ENCODE peak calls at places on chromosomes 2 and 18, in seven cellular contexts. U is cardiac muscle cell; M is uterus; V is endothelial cell of umbilical vein; J is brain microvascular endothelial cell; E is CD8-positive, alpha-beta T cell; X is PC-3. Q is an unnamed sample.
A peak's percentile ranks its signal among the peaks of the same experiment; 100 is the strongest.

GRCh38 chr18:77079088-77079487 is 53.5 kb downstream of the MBP start:
- DNase-seq in U (no peak), M (no peak), V (no peak), J (no peak), E (no peak), X (no peak), Q (no peak)

GRCh38 chr18:23353459-23353858 is 99.6 kb upstream of the RIOK3 start:
- DNase-seq in U (no peak), M (no peak), V (no peak), J (no peak), E (no peak), X (no peak), Q (no peak)

GRCh38 chr2:206480620-206481019 is 37.3 kb downstream of the ADAM23 start:
- DNase-seq in U (no peak), M (no peak), V (no peak), J (no peak), E (no peak), X (no peak), Q (no peak)

GRCh38 chr18:76445741-76446232 is 49.3 kb downstream of the ZNF516 start:
- DNase-seq in U (no peak), M (no peak), V (no peak), J (no peak), E (no peak), X (no peak), Q (no peak)

GRCh38 chr2:216985658-216986141 is 125.8 kb upstream of the TNP1 start:
- DNase-seq in U (no peak), M (no peak), V (no peak), J (no peak), E (no peak), X (no peak), Q (no peak)

GRCh38 chr2:74005786-74006185 is 21.1 kb downstream of the TET3 start:
- DNase-seq in U (no peak), M (no peak), V (no peak), J (no peak), E (no peak), X (no peak), Q (no peak)

GRCh38 chr2:197311521-197312033 is 997 bp upstream of the ANKRD44 start:
- DNase-seq in U (no peak), M (no peak), V (no peak), J (no peak), E (no peak), X (peak; percentile 32), Q (peak; percentile 50)

GRCh38 chr2:216371756-216372702 is at the start of gene MARCHF4:
- DNase-seq in U (peak; percentile 89), M (peak; percentile 76), V (peak; percentile 92), J (peak; percentile 85), E (peak; percentile 46), X (peak; percentile 74), Q (peak; percentile 74)

GRCh38 chr2:29009711-29010677 is 28.9 kb downstream of the TOGARAM2 start:
- DNase-seq in U (no peak), M (no peak), V (no peak), J (no peak), E (no peak), X (no peak), Q (no peak)

GRCh38 chr2:43553341-43553855 is 42.4 kb downstream of the THADA start:
- DNase-seq in U (no peak), M (no peak), V (no peak), J (no peak), E (no peak), X (no peak), Q (no peak)

GRCh38 chr18:58364867-58365533 is 263.9 kb downstream of the ALPK2 start:
- DNase-seq in U (no peak), M (no peak), V (no peak), J (peak; percentile 85), E (no peak), X (peak; percentile 51), Q (no peak)

GRCh38 chr18:41829648-41830516 is 125.2 kb upstream of the PIK3C3 start:
- DNase-seq in U (no peak), M (no peak), V (peak; percentile 1), J (peak; percentile 71), E (no peak), X (peak; percentile 70), Q (no peak)

GRCh38 chr2:67652679-67653078 is 255.5 kb downstream of the ETAA1 start:
- DNase-seq in U (no peak), M (no peak), V (no peak), J (no peak), E (no peak), X (no peak), Q (no peak)

GRCh38 chr2:39024833-39025232 is 96.0 kb downstream of the SOS1 start:
- DNase-seq in U (no peak), M (no peak), V (no peak), J (no peak), E (no peak), X (peak; percentile 65), Q (peak; percentile 94)

GRCh38 chr2:224025874-224026273 is 13.2 kb downstream of the SERPINE2 start:
- DNase-seq in U (no peak), M (no peak), V (no peak), J (no peak), E (no peak), X (no peak), Q (no peak)

GRCh38 chr2:172680595-172681176 is 55.0 kb upstream of the RAPGEF4 start:
- DNase-seq in U (no peak), M (no peak), V (peak; percentile 90), J (no peak), E (no peak), X (peak; percentile 40), Q (no peak)

GRCh38 chr2:30666307-30666874 is 140.9 kb downstream of the CAPN13 start:
- DNase-seq in U (no peak), M (peak; percentile 37), V (peak; percentile 57), J (peak; percentile 98), E (no peak), X (peak; percentile 98), Q (peak; percentile 100)

GRCh38 chr2:23487735-23488492 is 102.9 kb downstream of the KLHL29 start:
- DNase-seq in U (no peak), M (no peak), V (no peak), J (peak; percentile 46), E (no peak), X (no peak), Q (no peak)

GRCh38 chr2:220279372-220279771 is 651.9 kb downstream of the SLC4A3 start:
- DNase-seq in U (no peak), M (no peak), V (no peak), J (peak; percentile 81), E (no peak), X (peak; percentile 96), Q (peak; percentile 100)

GRCh38 chr2:116061023-116061422 is 1618.6 kb downstream of the DPP10 start:
- DNase-seq in U (peak; percentile 35), M (no peak), V (no peak), J (no peak), E (no peak), X (no peak), Q (no peak)

GRCh38 chr2:116057538-116057937 is 1615.1 kb downstream of the DPP10 start:
- DNase-seq in U (no peak), M (no peak), V (no peak), J (no peak), E (no peak), X (no peak), Q (no peak)
- TF ChIP-seq CTCF in U (no peak), M (no peak), V (no peak), J (no peak), E (no peak), X (no peak), Q (no peak)

DNA sequence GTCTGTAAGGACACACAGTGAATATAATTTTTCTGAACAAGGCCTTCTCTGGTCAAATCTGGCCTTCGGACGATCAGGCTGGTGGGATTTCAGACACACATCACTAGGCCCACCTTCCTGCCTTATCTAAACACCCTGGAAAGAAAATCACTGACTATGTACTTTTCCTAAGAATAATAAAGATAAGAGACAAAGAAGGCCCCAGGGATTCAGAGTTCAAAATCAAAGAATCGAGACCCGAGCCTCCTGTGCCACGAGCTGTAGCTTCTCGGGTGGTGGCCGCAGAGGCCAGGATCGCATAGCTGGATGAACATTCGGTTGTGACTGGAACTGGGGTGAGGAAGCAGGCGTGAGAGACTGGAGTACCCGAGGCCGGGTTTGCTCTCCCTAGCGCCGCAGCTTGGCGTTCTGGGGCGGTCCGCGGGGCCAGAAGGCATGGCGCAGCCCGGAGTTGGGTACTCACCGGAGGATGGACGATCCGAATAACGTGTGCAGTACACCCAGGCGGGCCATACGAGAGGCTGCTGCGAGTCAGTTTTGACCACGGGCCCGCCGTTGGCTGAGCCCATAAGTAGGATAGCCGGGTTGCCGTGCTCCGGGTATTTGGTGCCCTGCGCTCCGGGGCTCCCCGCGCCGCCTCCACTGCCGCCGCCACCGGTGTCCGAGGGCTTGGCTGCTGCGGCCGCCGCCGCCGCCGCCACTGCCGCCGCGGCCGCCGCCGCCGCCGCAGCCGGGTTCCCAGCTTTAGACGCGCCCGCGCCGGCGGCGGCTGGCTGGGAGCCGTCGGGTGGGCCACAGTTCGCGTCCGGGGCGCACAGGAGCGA is 1.4 kb downstream of the EN1 start:
- DNase-seq in U (no peak), M (no peak), V (no peak), J (no peak), E (no peak), X (no peak), Q (no peak)
- H3K27me3 ChIP-seq in U (peaks cover 100% of the 10 kb centered on the region), M (peaks cover 90% of the 10 kb centered on the region), V (peaks cover 94% of the 10 kb centered on the region), J (peaks cover 87% of the 10 kb centered on the region), E (peaks cover 67% of the 10 kb centered on the region), X (peaks cover 12% of the 10 kb centered on the region), Q (peaks cover 81% of the 10 kb centered on the region)

DNA sequence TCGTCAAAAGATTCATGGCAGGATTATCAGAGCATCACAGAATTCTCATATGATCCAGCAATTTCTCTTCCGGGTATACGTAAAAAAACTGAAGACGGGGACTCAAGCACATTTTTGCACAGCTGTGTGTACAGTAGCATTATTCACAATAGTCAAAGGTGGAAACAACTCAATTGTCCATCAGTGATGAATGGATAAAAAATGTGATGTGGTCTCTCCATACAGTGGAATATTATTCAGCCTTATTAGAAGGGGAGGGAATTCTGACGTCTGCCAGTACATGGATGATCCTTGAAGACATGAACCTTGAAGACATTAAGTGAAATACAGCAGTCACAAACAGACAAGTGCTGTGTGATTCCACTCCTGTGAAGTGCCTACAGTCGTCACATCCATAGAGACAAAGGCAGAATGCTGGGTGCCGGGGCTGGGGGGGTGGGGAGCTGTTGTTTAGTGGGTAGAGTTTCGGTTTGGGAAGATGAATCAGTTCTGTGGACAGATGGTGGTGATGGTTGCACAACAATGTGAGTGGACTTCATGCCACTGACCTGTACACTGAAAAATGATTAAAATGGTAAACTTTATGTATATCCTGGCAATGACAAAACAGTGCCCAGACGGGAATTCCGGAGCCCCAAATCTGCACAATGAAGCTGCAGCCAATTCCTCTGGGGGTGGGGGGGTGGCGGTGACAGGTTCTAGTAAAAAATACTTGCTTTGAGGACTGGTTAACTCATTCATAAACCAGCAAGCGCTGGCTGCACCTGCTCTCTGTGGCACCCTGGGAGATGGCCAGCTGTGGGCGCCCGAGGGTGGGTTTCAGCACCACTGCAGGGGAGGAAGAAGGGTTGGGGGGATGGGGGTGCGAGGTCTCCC is 82.0 kb upstream of the HPCAL1 start:
- DNase-seq in U (no peak), M (no peak), V (no peak), J (peak; percentile 16), E (no peak), X (peak; percentile 90), Q (peak; percentile 39)
- TF ChIP-seq CTCF in U (peak; percentile 2), M (no peak), V (no peak), J (peak; percentile 17), E (no peak), X (peak; percentile 55), Q (no peak)

DNA sequence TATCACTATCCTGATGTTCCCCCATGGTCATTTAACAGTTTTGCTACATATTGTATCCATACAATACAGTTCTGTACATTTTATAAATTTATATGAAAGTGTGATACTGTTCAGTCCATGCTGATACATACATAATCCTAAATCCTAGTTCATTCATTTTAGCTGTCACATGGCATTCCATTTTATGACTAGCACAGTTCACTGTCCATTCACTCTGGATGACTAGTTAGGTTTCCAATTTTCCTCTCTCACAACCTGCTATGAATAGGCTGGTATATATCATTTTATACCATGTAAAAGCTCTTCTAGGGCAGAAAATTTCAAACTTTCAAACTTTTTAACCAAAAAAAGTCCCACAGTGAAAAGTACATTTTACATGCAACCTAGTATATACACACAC is 15.2 kb downstream of the SMAD2 start:
- DNase-seq in U (no peak), M (no peak), V (no peak), J (no peak), E (no peak), X (peak; percentile 26), Q (peak; percentile 33)
- H3K27me3 ChIP-seq in U (no peaks in the 10 kb centered on the region), M (no peaks in the 10 kb centered on the region), V (no peaks in the 10 kb centered on the region), J (no peaks in the 10 kb centered on the region), E (no peaks in the 10 kb centered on the region), X (no peaks in the 10 kb centered on the region), Q (no peaks in the 10 kb centered on the region)

Q was measured in bronchial epithelial cell.